ENCODE peak calls at places on chromosomes 4 and X, in four cellular contexts. I, T, O and Z are unnamed samples.
A peak's percentile ranks its signal among the peaks of the same experiment; 100 is the strongest.

GRCh38 chr4:103019319-103020124 is at the start of gene SLC9B1:
- DNase-seq in I (peak; percentile 89), T (peak; percentile 56), O (peak; percentile 77), Z (peak; percentile 95)

GRCh38 chrX:1486177-1486576 is 33.5 kb upstream of the ASMTL start:
- DNase-seq in I (no peak), T (no peak), O (no peak), Z (no peak)

GRCh38 chr4:59612235-59612634 is 1587.9 kb upstream of the ADGRL3 start:
- DNase-seq in I (no peak), T (no peak), O (no peak), Z (no peak)

GRCh38 chr4:1192493-1193205 is 20.3 kb upstream of the SPON2 start:
- DNase-seq in I (no peak), T (no peak), O (no peak), Z (peak; percentile 7)

GRCh38 chr4:3436048-3436797 is 5.5 kb upstream of the HGFAC start:
- DNase-seq in I (no peak), T (no peak), O (no peak), Z (no peak)

GRCh38 chr4:1405636-1406415 is 416 bp downstream of the NKX1-1 start:
- DNase-seq in I (no peak), T (no peak), O (no peak), Z (no peak)

GRCh38 chr4:184370711-184371389 is 103.5 kb downstream of the IRF2 start:
- DNase-seq in I (no peak), T (no peak), O (no peak), Z (no peak)

GRCh38 chrX:144566592-144566991 is 680.7 kb upstream of the SPANXN1 start:
- DNase-seq in I (no peak), T (no peak), O (no peak), Z (no peak)

GRCh38 chr4:3240936-3241522 is 7.9 kb upstream of the MSANTD1 start:
- DNase-seq in I (no peak), T (no peak), O (no peak), Z (no peak)

GRCh38 chr4:134944115-134944514 is 742.5 kb upstream of the PABPC4L start:
- DNase-seq in I (no peak), T (no peak), O (no peak), Z (no peak)

GRCh38 chr4:146916479-146917076 is 29.1 kb downstream of the TTC29 start:
- DNase-seq in I (peak; percentile 25), T (peak; percentile 2), O (peak; percentile 10), Z (no peak)

GRCh38 chrX:153423652-153424051 is 12.4 kb downstream of the ZFP92 start:
- DNase-seq in I (no peak), T (no peak), O (no peak), Z (no peak)

GRCh38 chrX:47366051-47366722 is 4.2 kb upstream of the ZNF157 start:
- DNase-seq in I (peak; percentile 46), T (peak; percentile 37), O (no peak), Z (peak; percentile 71)

GRCh38 chrX:125103693-125104092 is 216.0 kb upstream of the TEX13C start:
- DNase-seq in I (no peak), T (no peak), O (no peak), Z (no peak)

GRCh38 chrX:154534526-154535322 is 11.9 kb downstream of the G6PD start:
- DNase-seq in I (peak; percentile 76), T (peak; percentile 38), O (peak; percentile 56), Z (peak; percentile 86)

GRCh38 chr4:119314356-119314755 is 7.6 kb downstream of the FABP2 start:
- DNase-seq in I (no peak), T (no peak), O (peak; percentile 41), Z (no peak)

GRCh38 chrX:108224727-108225455 is 133.3 kb downstream of the ATG4A start:
- DNase-seq in I (peak; percentile 46), T (peak; percentile 16), O (peak; percentile 37), Z (peak; percentile 12)

GRCh38 chr4:87985097-87985886 is 9.8 kb downstream of the SPP1 start:
- DNase-seq in I (no peak), T (no peak), O (peak; percentile 70), Z (peak; percentile 74)

GRCh38 chr4:155777971-155778710 is 19.3 kb downstream of the GUCY1B1 start:
- DNase-seq in I (no peak), T (no peak), O (no peak), Z (no peak)

GRCh38 chrX:72317139-72317538 is 11.4 kb upstream of the CITED1 start:
- DNase-seq in I (no peak), T (no peak), O (no peak), Z (no peak)
- TF ChIP-seq CREB1 in I (no peak), T (no peak), O (peak; percentile 7), Z (no peak)

GRCh38 chrX:10173331-10173900 is 16.6 kb downstream of the CLCN4 start:
- DNase-seq in I (peak; percentile 51), T (no peak), O (no peak), Z (peak; percentile 79)
- TF ChIP-seq ESRRA in I (no peak), T (no peak), O (no peak), Z (no peak)

GRCh38 chrX:137748827-137749226 is 182.9 kb downstream of the ZIC3 start:
- DNase-seq in I (no peak), T (no peak), O (no peak), Z (no peak)
- TF ChIP-seq CREB1 in I (no peak), T (no peak), O (no peak), Z (no peak)

DNA sequence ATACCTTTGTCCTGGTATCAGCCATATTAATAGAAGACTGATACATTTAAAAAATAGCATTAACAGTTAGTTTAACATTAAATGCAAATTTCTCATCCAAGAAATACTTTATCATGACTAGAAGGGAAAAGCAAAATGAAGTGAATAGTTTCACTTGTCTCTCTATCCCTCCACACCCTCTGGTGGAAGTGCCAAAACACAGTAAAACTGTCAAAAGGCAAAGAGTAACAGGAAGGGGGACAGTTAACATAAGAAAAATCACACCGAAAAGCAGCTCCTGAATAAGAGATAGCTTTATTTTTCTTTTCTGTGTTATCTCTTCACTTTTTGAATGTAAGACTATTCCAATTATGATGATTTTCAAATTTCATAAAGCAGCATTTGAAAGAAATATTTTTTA is 187.2 kb downstream of the FBXW7 start:
- DNase-seq in I (no peak), T (no peak), O (no peak), Z (no peak)
- TF ChIP-seq ESRRA in I (no peak), T (no peak), O (no peak), Z (no peak)